ENCODE peak calls at places on chromosomes 2 and 18, in nine cellular contexts. One of them, this sample, is unnamed.

GRCh38 chr2:226475650-226476049 is 324.0 kb downstream of the IRS1 start:
- DNase-seq in NCI-H2081: no peak
- DNase-seq in AG10803: peak
- DNase-seq in KBM-7: peak
- DNase-seq in Caki2: peak
- DNase-seq in amniotic stem cell: peak
- DNase-seq in naive thymus-derived CD8-positive, alpha-beta T cell: no peak
- DNase-seq in RCC 7860: peak
- DNase-seq in GDM1: no peak
- DNase-seq in this sample: no peak

GRCh38 chr2:19073522-19073921 is 284.9 kb downstream of the OSR1 start:
- DNase-seq in NCI-H2081: no peak
- DNase-seq in AG10803: peak
- DNase-seq in KBM-7: no peak
- DNase-seq in Caki2: peak
- DNase-seq in amniotic stem cell: peak
- DNase-seq in naive thymus-derived CD8-positive, alpha-beta T cell: no peak
- DNase-seq in RCC 7860: peak
- DNase-seq in GDM1: no peak
- DNase-seq in this sample: no peak

GRCh38 chr18:35500113-35500512 is 2.4 kb upstream of the INO80C start:
- DNase-seq in NCI-H2081: no peak
- DNase-seq in AG10803: no peak
- DNase-seq in KBM-7: no peak
- DNase-seq in Caki2: no peak
- DNase-seq in amniotic stem cell: no peak
- DNase-seq in naive thymus-derived CD8-positive, alpha-beta T cell: no peak
- DNase-seq in RCC 7860: no peak
- DNase-seq in GDM1: no peak
- DNase-seq in this sample: no peak

GRCh38 chr2:204947448-204947847 is 402.2 kb downstream of the PARD3B start:
- DNase-seq in NCI-H2081: no peak
- DNase-seq in AG10803: no peak
- DNase-seq in KBM-7: no peak
- DNase-seq in Caki2: peak
- DNase-seq in amniotic stem cell: no peak
- DNase-seq in naive thymus-derived CD8-positive, alpha-beta T cell: no peak
- DNase-seq in RCC 7860: no peak
- DNase-seq in GDM1: no peak
- DNase-seq in this sample: no peak

GRCh38 chr18:23662309-23663263 is at the start of gene ANKRD29:
- DNase-seq in NCI-H2081: peak
- DNase-seq in AG10803: peak
- DNase-seq in KBM-7: peak
- DNase-seq in Caki2: no peak
- DNase-seq in amniotic stem cell: no peak
- DNase-seq in naive thymus-derived CD8-positive, alpha-beta T cell: peak
- DNase-seq in RCC 7860: peak
- DNase-seq in GDM1: peak
- DNase-seq in this sample: no peak

GRCh38 chr2:12774381-12774780 is 57.6 kb downstream of the TRIB2 start:
- DNase-seq in NCI-H2081: no peak
- DNase-seq in AG10803: peak
- DNase-seq in KBM-7: no peak
- DNase-seq in Caki2: no peak
- DNase-seq in amniotic stem cell: no peak
- DNase-seq in naive thymus-derived CD8-positive, alpha-beta T cell: no peak
- DNase-seq in RCC 7860: no peak
- DNase-seq in GDM1: no peak
- DNase-seq in this sample: no peak

GRCh38 chr2:22992446-22992845 is 392.5 kb upstream of the KLHL29 start:
- DNase-seq in NCI-H2081: no peak
- DNase-seq in AG10803: no peak
- DNase-seq in KBM-7: no peak
- DNase-seq in Caki2: no peak
- DNase-seq in amniotic stem cell: no peak
- DNase-seq in naive thymus-derived CD8-positive, alpha-beta T cell: no peak
- DNase-seq in RCC 7860: no peak
- DNase-seq in GDM1: no peak
- DNase-seq in this sample: no peak

GRCh38 chr18:267380-267687 is 513 bp downstream of the THOC1 start:
- DNase-seq in NCI-H2081: no peak
- DNase-seq in AG10803: peak
- DNase-seq in KBM-7: no peak
- DNase-seq in Caki2: no peak
- DNase-seq in amniotic stem cell: no peak
- DNase-seq in naive thymus-derived CD8-positive, alpha-beta T cell: no peak
- DNase-seq in RCC 7860: no peak
- DNase-seq in GDM1: peak
- DNase-seq in this sample: peak

GRCh38 chr2:195318440-195319111 is 338.4 kb upstream of the SLC39A10 start:
- DNase-seq in NCI-H2081: peak
- DNase-seq in AG10803: peak
- DNase-seq in KBM-7: peak
- DNase-seq in Caki2: peak
- DNase-seq in amniotic stem cell: peak
- DNase-seq in naive thymus-derived CD8-positive, alpha-beta T cell: no peak
- DNase-seq in RCC 7860: peak
- DNase-seq in GDM1: no peak
- DNase-seq in this sample: peak

GRCh38 chr2:160464996-160465395 is 28.6 kb downstream of the RBMS1 start:
- DNase-seq in NCI-H2081: no peak
- DNase-seq in AG10803: peak
- DNase-seq in KBM-7: no peak
- DNase-seq in Caki2: no peak
- DNase-seq in amniotic stem cell: no peak
- DNase-seq in naive thymus-derived CD8-positive, alpha-beta T cell: no peak
- DNase-seq in RCC 7860: no peak
- DNase-seq in GDM1: no peak
- DNase-seq in this sample: no peak

GRCh38 chr2:238150686-238151085 is 8.1 kb upstream of the ERFE start:
- DNase-seq in NCI-H2081: no peak
- DNase-seq in AG10803: no peak
- DNase-seq in KBM-7: no peak
- DNase-seq in Caki2: no peak
- DNase-seq in amniotic stem cell: no peak
- DNase-seq in naive thymus-derived CD8-positive, alpha-beta T cell: no peak
- DNase-seq in RCC 7860: no peak
- DNase-seq in GDM1: no peak
- DNase-seq in this sample: no peak

GRCh38 chr2:201261471-201261870 is 1.1 kb downstream of the CASP8 start:
- DNase-seq in NCI-H2081: no peak
- DNase-seq in AG10803: no peak
- DNase-seq in KBM-7: peak
- DNase-seq in Caki2: no peak
- DNase-seq in amniotic stem cell: no peak
- DNase-seq in naive thymus-derived CD8-positive, alpha-beta T cell: peak
- DNase-seq in RCC 7860: no peak
- DNase-seq in GDM1: no peak
- DNase-seq in this sample: peak

GRCh38 chr2:43266692-43267091 is 40.3 kb upstream of the ZFP36L2 start:
- DNase-seq in NCI-H2081: no peak
- DNase-seq in AG10803: no peak
- DNase-seq in KBM-7: peak
- DNase-seq in Caki2: no peak
- DNase-seq in amniotic stem cell: no peak
- DNase-seq in naive thymus-derived CD8-positive, alpha-beta T cell: no peak
- DNase-seq in RCC 7860: no peak
- DNase-seq in GDM1: peak
- DNase-seq in this sample: no peak

GRCh38 chr18:41206341-41206740 is 748.7 kb upstream of the PIK3C3 start:
- DNase-seq in NCI-H2081: no peak
- DNase-seq in AG10803: no peak
- DNase-seq in KBM-7: no peak
- DNase-seq in Caki2: no peak
- DNase-seq in amniotic stem cell: no peak
- DNase-seq in naive thymus-derived CD8-positive, alpha-beta T cell: no peak
- DNase-seq in RCC 7860: no peak
- DNase-seq in GDM1: no peak
- DNase-seq in this sample: no peak

GRCh38 chr2:105598404-105598803 is 146.3 kb upstream of the NCK2 start:
- DNase-seq in NCI-H2081: no peak
- DNase-seq in AG10803: no peak
- DNase-seq in KBM-7: no peak
- DNase-seq in Caki2: no peak
- DNase-seq in amniotic stem cell: no peak
- DNase-seq in naive thymus-derived CD8-positive, alpha-beta T cell: no peak
- DNase-seq in RCC 7860: no peak
- DNase-seq in GDM1: no peak
- DNase-seq in this sample: no peak

GRCh38 chr2:191265311-191266170 is 20.3 kb downstream of the MYO1B start:
- DNase-seq in NCI-H2081: no peak
- DNase-seq in AG10803: peak
- DNase-seq in KBM-7: no peak
- DNase-seq in Caki2: peak
- DNase-seq in amniotic stem cell: no peak
- DNase-seq in naive thymus-derived CD8-positive, alpha-beta T cell: no peak
- DNase-seq in RCC 7860: peak
- DNase-seq in GDM1: no peak
- DNase-seq in this sample: no peak

GRCh38 chr2:70583091-70583490 is 29.5 kb upstream of the TGFA start:
- DNase-seq in NCI-H2081: no peak
- DNase-seq in AG10803: no peak
- DNase-seq in KBM-7: no peak
- DNase-seq in Caki2: no peak
- DNase-seq in amniotic stem cell: no peak
- DNase-seq in naive thymus-derived CD8-positive, alpha-beta T cell: no peak
- DNase-seq in RCC 7860: no peak
- DNase-seq in GDM1: no peak
- DNase-seq in this sample: no peak

GRCh38 chr2:40760071-40760666 is 308.3 kb upstream of the SLC8A1 start:
- DNase-seq in NCI-H2081: peak
- DNase-seq in AG10803: peak
- DNase-seq in KBM-7: peak
- DNase-seq in Caki2: peak
- DNase-seq in amniotic stem cell: peak
- DNase-seq in naive thymus-derived CD8-positive, alpha-beta T cell: no peak
- DNase-seq in RCC 7860: peak
- DNase-seq in GDM1: peak
- DNase-seq in this sample: peak

GRCh38 chr2:133063792-133064191 is 393.8 kb upstream of the LYPD1 start:
- DNase-seq in NCI-H2081: no peak
- DNase-seq in AG10803: peak
- DNase-seq in KBM-7: peak
- DNase-seq in Caki2: peak
- DNase-seq in amniotic stem cell: no peak
- DNase-seq in naive thymus-derived CD8-positive, alpha-beta T cell: no peak
- DNase-seq in RCC 7860: peak
- DNase-seq in GDM1: no peak
- DNase-seq in this sample: peak

GRCh38 chr2:41930807-41931566 is 116.8 kb upstream of the PKDCC start:
- DNase-seq in NCI-H2081: no peak
- DNase-seq in AG10803: no peak
- DNase-seq in KBM-7: no peak
- DNase-seq in Caki2: peak
- DNase-seq in amniotic stem cell: no peak
- DNase-seq in naive thymus-derived CD8-positive, alpha-beta T cell: no peak
- DNase-seq in RCC 7860: peak
- DNase-seq in GDM1: no peak
- DNase-seq in this sample: no peak

GRCh38 chr2:219247678-219248642 is 2.7 kb downstream of the STK16 start:
- DNase-seq in NCI-H2081: no peak
- DNase-seq in AG10803: no peak
- DNase-seq in KBM-7: peak
- DNase-seq in Caki2: no peak
- DNase-seq in amniotic stem cell: no peak
- DNase-seq in naive thymus-derived CD8-positive, alpha-beta T cell: peak
- DNase-seq in RCC 7860: no peak
- DNase-seq in GDM1: no peak
- DNase-seq in this sample: peak

GRCh38 chr18:8283901-8284585 is 325.2 kb upstream of the RAB12 start:
- DNase-seq in NCI-H2081: no peak
- DNase-seq in AG10803: peak
- DNase-seq in KBM-7: no peak
- DNase-seq in Caki2: no peak
- DNase-seq in amniotic stem cell: no peak
- DNase-seq in naive thymus-derived CD8-positive, alpha-beta T cell: no peak
- DNase-seq in RCC 7860: no peak
- DNase-seq in GDM1: no peak
- DNase-seq in this sample: no peak

GRCh38 chr2:239307921-239308620 is 92.7 kb downstream of the HDAC4 start:
- DNase-seq in NCI-H2081: no peak
- DNase-seq in AG10803: peak
- DNase-seq in KBM-7: no peak
- DNase-seq in Caki2: no peak
- DNase-seq in amniotic stem cell: no peak
- DNase-seq in naive thymus-derived CD8-positive, alpha-beta T cell: no peak
- DNase-seq in RCC 7860: no peak
- DNase-seq in GDM1: no peak
- DNase-seq in this sample: no peak

GRCh38 chr2:164314148-164314547 is 307.1 kb downstream of the GRB14 start:
- DNase-seq in NCI-H2081: no peak
- DNase-seq in AG10803: peak
- DNase-seq in KBM-7: no peak
- DNase-seq in Caki2: peak
- DNase-seq in amniotic stem cell: no peak
- DNase-seq in naive thymus-derived CD8-positive, alpha-beta T cell: no peak
- DNase-seq in RCC 7860: no peak
- DNase-seq in GDM1: no peak
- DNase-seq in this sample: no peak

GRCh38 chr2:70047406-70048033 is 39.8 kb upstream of the PCBP1 start:
- DNase-seq in NCI-H2081: no peak
- DNase-seq in AG10803: no peak
- DNase-seq in KBM-7: peak
- DNase-seq in Caki2: no peak
- DNase-seq in amniotic stem cell: no peak
- DNase-seq in naive thymus-derived CD8-positive, alpha-beta T cell: no peak
- DNase-seq in RCC 7860: no peak
- DNase-seq in GDM1: no peak
- DNase-seq in this sample: no peak

GRCh38 chr2:240877460-240878340 is 9.1 kb downstream of the AGXT start:
- DNase-seq in NCI-H2081: no peak
- DNase-seq in AG10803: no peak
- DNase-seq in KBM-7: no peak
- DNase-seq in Caki2: no peak
- DNase-seq in amniotic stem cell: no peak
- DNase-seq in naive thymus-derived CD8-positive, alpha-beta T cell: no peak
- DNase-seq in RCC 7860: no peak
- DNase-seq in GDM1: no peak
- DNase-seq in this sample: no peak

GRCh38 chr18:74082476-74083070 is 65.1 kb downstream of the FBXO15 start:
- DNase-seq in NCI-H2081: peak
- DNase-seq in AG10803: peak
- DNase-seq in KBM-7: peak
- DNase-seq in Caki2: peak
- DNase-seq in amniotic stem cell: peak
- DNase-seq in naive thymus-derived CD8-positive, alpha-beta T cell: peak
- DNase-seq in RCC 7860: peak
- DNase-seq in GDM1: no peak
- DNase-seq in this sample: peak

GRCh38 chr2:7612969-7613368 is 695.8 kb downstream of the RNF144A start:
- DNase-seq in NCI-H2081: no peak
- DNase-seq in AG10803: peak
- DNase-seq in KBM-7: no peak
- DNase-seq in Caki2: no peak
- DNase-seq in amniotic stem cell: peak
- DNase-seq in naive thymus-derived CD8-positive, alpha-beta T cell: no peak
- DNase-seq in RCC 7860: no peak
- DNase-seq in GDM1: no peak
- DNase-seq in this sample: no peak

This sample was measured in OCI-LY7.